ENCODE peak calls at places on chromosomes 3 and 15, in five cellular contexts. One of them, this sample, is unnamed.

GRCh38 chr3:31533169-31533870 is 595 bp downstream of the STT3B start:
- DNase-seq in mucosa of descending colon: peak
- DNase-seq in NCI-H345: peak
- DNase-seq in Ammon's horn: peak
- DNase-seq in SHP77 treated with DMSO at 0.1 percent for 48 hours: no peak
- DNase-seq in this sample: peak

GRCh38 chr3:119885746-119886530 is 104.0 kb downstream of the NR1I2 start:
- DNase-seq in mucosa of descending colon: no peak
- DNase-seq in NCI-H345: no peak
- DNase-seq in Ammon's horn: no peak
- DNase-seq in SHP77 treated with DMSO at 0.1 percent for 48 hours: no peak
- DNase-seq in this sample: no peak

GRCh38 chr3:72114773-72115172 is 329.8 kb upstream of the PROK2 start:
- DNase-seq in mucosa of descending colon: no peak
- DNase-seq in NCI-H345: no peak
- DNase-seq in Ammon's horn: no peak
- DNase-seq in SHP77 treated with DMSO at 0.1 percent for 48 hours: no peak
- DNase-seq in this sample: no peak

GRCh38 chr3:197428117-197428761 is 127.5 kb downstream of the BDH1 start:
- DNase-seq in mucosa of descending colon: peak
- DNase-seq in NCI-H345: no peak
- DNase-seq in Ammon's horn: no peak
- DNase-seq in SHP77 treated with DMSO at 0.1 percent for 48 hours: no peak
- DNase-seq in this sample: peak

GRCh38 chr3:88640581-88640980 is 466.8 kb upstream of the EPHA3 start:
- DNase-seq in mucosa of descending colon: no peak
- DNase-seq in NCI-H345: no peak
- DNase-seq in Ammon's horn: no peak
- DNase-seq in SHP77 treated with DMSO at 0.1 percent for 48 hours: no peak
- DNase-seq in this sample: no peak

GRCh38 chr3:106323586-106323985 is 454.8 kb upstream of the CBLB start:
- DNase-seq in mucosa of descending colon: no peak
- DNase-seq in NCI-H345: no peak
- DNase-seq in Ammon's horn: no peak
- DNase-seq in SHP77 treated with DMSO at 0.1 percent for 48 hours: no peak
- DNase-seq in this sample: no peak

GRCh38 chr3:126355777-126356372 is 1.3 kb downstream of the KLF15 start:
- DNase-seq in mucosa of descending colon: peak
- DNase-seq in NCI-H345: no peak
- DNase-seq in Ammon's horn: peak
- DNase-seq in SHP77 treated with DMSO at 0.1 percent for 48 hours: no peak
- DNase-seq in this sample: peak

GRCh38 chr3:152499796-152500385 is 231.2 kb downstream of the MBNL1 start:
- DNase-seq in mucosa of descending colon: peak
- DNase-seq in NCI-H345: no peak
- DNase-seq in Ammon's horn: no peak
- DNase-seq in SHP77 treated with DMSO at 0.1 percent for 48 hours: no peak
- DNase-seq in this sample: no peak

GRCh38 chr3:137787520-137787919 is 23.4 kb downstream of the SOX14 start:
- DNase-seq in mucosa of descending colon: no peak
- DNase-seq in NCI-H345: no peak
- DNase-seq in Ammon's horn: no peak
- DNase-seq in SHP77 treated with DMSO at 0.1 percent for 48 hours: no peak
- DNase-seq in this sample: no peak

GRCh38 chr3:118587847-118588246 is 446.8 kb downstream of the IGSF11 start:
- DNase-seq in mucosa of descending colon: no peak
- DNase-seq in NCI-H345: no peak
- DNase-seq in Ammon's horn: no peak
- DNase-seq in SHP77 treated with DMSO at 0.1 percent for 48 hours: no peak
- DNase-seq in this sample: no peak

GRCh38 chr15:89888214-89888804 is 5.5 kb downstream of the AP3S2 start:
- DNase-seq in mucosa of descending colon: peak
- DNase-seq in NCI-H345: no peak
- DNase-seq in Ammon's horn: no peak
- DNase-seq in SHP77 treated with DMSO at 0.1 percent for 48 hours: peak
- DNase-seq in this sample: no peak

GRCh38 chr15:73593278-73594074 is 39.7 kb downstream of the NPTN start:
- DNase-seq in mucosa of descending colon: peak
- DNase-seq in NCI-H345: peak
- DNase-seq in Ammon's horn: peak
- DNase-seq in SHP77 treated with DMSO at 0.1 percent for 48 hours: no peak
- DNase-seq in this sample: no peak

GRCh38 chr15:39095218-39095879 is 485.5 kb upstream of the THBS1 start:
- DNase-seq in mucosa of descending colon: no peak
- DNase-seq in NCI-H345: peak
- DNase-seq in Ammon's horn: no peak
- DNase-seq in SHP77 treated with DMSO at 0.1 percent for 48 hours: no peak
- DNase-seq in this sample: no peak

GRCh38 chr3:120688121-120688520 is 6.1 kb upstream of the HGD start:
- DNase-seq in mucosa of descending colon: no peak
- DNase-seq in NCI-H345: no peak
- DNase-seq in Ammon's horn: peak
- DNase-seq in SHP77 treated with DMSO at 0.1 percent for 48 hours: no peak
- DNase-seq in this sample: no peak

GRCh38 chr15:36688310-36689102 is 109.1 kb downstream of the CDIN1 start:
- DNase-seq in mucosa of descending colon: no peak
- DNase-seq in NCI-H345: no peak
- DNase-seq in Ammon's horn: no peak
- DNase-seq in SHP77 treated with DMSO at 0.1 percent for 48 hours: no peak
- DNase-seq in this sample: no peak

GRCh38 chr15:65595960-65596359 is 15.0 kb downstream of the INTS14 start:
- DNase-seq in mucosa of descending colon: no peak
- DNase-seq in NCI-H345: no peak
- DNase-seq in Ammon's horn: peak
- DNase-seq in SHP77 treated with DMSO at 0.1 percent for 48 hours: no peak
- DNase-seq in this sample: no peak